ENCODE peak calls at places on chromosomes 5 and 9, in four cellular contexts. One of them, this sample, is unnamed. For H3K4me1 and H3K27me3, the result is how much of the 10 kb centered on the place peaks cover.

GRCh38 chr9:126916909-126917308 is 2.3 kb downstream of the RALGPS1 start:
- DNase-seq in CD8-positive, alpha-beta T cell: no peak
- DNase-seq in ovary: no peak
- DNase-seq in adipocyte: no peak
- DNase-seq in this sample: no peak

GRCh38 chr5:78768781-78769380 is 120.3 kb upstream of the LHFPL2 start:
- DNase-seq in CD8-positive, alpha-beta T cell: no peak
- DNase-seq in ovary: no peak
- DNase-seq in adipocyte: no peak
- DNase-seq in this sample: no peak

GRCh38 chr9:13942695-13943094 is 371.2 kb downstream of the NFIB start:
- DNase-seq in CD8-positive, alpha-beta T cell: no peak
- DNase-seq in ovary: no peak
- DNase-seq in adipocyte: peak
- DNase-seq in this sample: no peak

GRCh38 chr5:123670981-123671557 is 159.1 kb downstream of the CSNK1G3 start:
- DNase-seq in CD8-positive, alpha-beta T cell: no peak
- DNase-seq in ovary: peak
- DNase-seq in adipocyte: peak
- DNase-seq in this sample: no peak

GRCh38 chr5:88544131-88544530 is 275.5 kb upstream of the TMEM161B start:
- DNase-seq in CD8-positive, alpha-beta T cell: no peak
- DNase-seq in ovary: no peak
- DNase-seq in adipocyte: no peak
- DNase-seq in this sample: no peak

GRCh38 chr5:147619281-147619680 is 109.4 kb upstream of the DPYSL3 start:
- DNase-seq in CD8-positive, alpha-beta T cell: no peak
- DNase-seq in ovary: no peak
- DNase-seq in adipocyte: no peak
- DNase-seq in this sample: no peak

GRCh38 chr5:32059779-32060178 is 114.3 kb downstream of the GOLPH3 start:
- DNase-seq in CD8-positive, alpha-beta T cell: no peak
- DNase-seq in ovary: no peak
- DNase-seq in adipocyte: no peak
- DNase-seq in this sample: no peak

GRCh38 chr5:132233081-132233480 is 5.4 kb upstream of the P4HA2 start:
- DNase-seq in CD8-positive, alpha-beta T cell: no peak
- DNase-seq in ovary: no peak
- DNase-seq in adipocyte: no peak
- DNase-seq in this sample: no peak

GRCh38 chr5:108720416-108720815 is 27.3 kb upstream of the FER start:
- DNase-seq in CD8-positive, alpha-beta T cell: no peak
- DNase-seq in ovary: no peak
- DNase-seq in adipocyte: no peak
- DNase-seq in this sample: no peak

GRCh38 chr9:93096131-93096802 is at the start of gene CARD19:
- DNase-seq in CD8-positive, alpha-beta T cell: no peak
- DNase-seq in ovary: no peak
- DNase-seq in adipocyte: peak
- DNase-seq in this sample: peak

GRCh38 chr5:35736280-35736679 is 118.6 kb downstream of the SPEF2 start:
- DNase-seq in CD8-positive, alpha-beta T cell: no peak
- DNase-seq in ovary: no peak
- DNase-seq in adipocyte: no peak
- DNase-seq in this sample: no peak

GRCh38 chr9:18228101-18228500 is 245.9 kb upstream of the ADAMTSL1 start:
- DNase-seq in CD8-positive, alpha-beta T cell: no peak
- DNase-seq in ovary: no peak
- DNase-seq in adipocyte: no peak
- DNase-seq in this sample: no peak

GRCh38 chr5:120614512-120614911 is 150.4 kb downstream of the PRR16 start:
- DNase-seq in CD8-positive, alpha-beta T cell: no peak
- DNase-seq in ovary: no peak
- DNase-seq in adipocyte: peak
- DNase-seq in this sample: no peak

GRCh38 chr5:120609570-120609969 is 145.5 kb downstream of the PRR16 start:
- DNase-seq in CD8-positive, alpha-beta T cell: no peak
- DNase-seq in ovary: no peak
- DNase-seq in adipocyte: peak
- DNase-seq in this sample: no peak

GRCh38 chr5:120605325-120606079 is 141.4 kb downstream of the PRR16 start:
- DNase-seq in CD8-positive, alpha-beta T cell: no peak
- DNase-seq in ovary: no peak
- DNase-seq in adipocyte: peak
- DNase-seq in this sample: no peak

GRCh38 chr5:120613729-120614128 is 149.6 kb downstream of the PRR16 start:
- DNase-seq in CD8-positive, alpha-beta T cell: no peak
- DNase-seq in ovary: no peak
- DNase-seq in adipocyte: no peak
- DNase-seq in this sample: no peak

GRCh38 chr5:120610145-120610544 is 146.0 kb downstream of the PRR16 start:
- DNase-seq in CD8-positive, alpha-beta T cell: no peak
- DNase-seq in ovary: no peak
- DNase-seq in adipocyte: no peak
- DNase-seq in this sample: no peak
- H3K4me1 ChIP-seq in CD8-positive, alpha-beta T cell: under half
- H3K4me1 ChIP-seq in ovary: under half
- H3K4me1 ChIP-seq in adipocyte: half or more
- H3K4me1 ChIP-seq in this sample: under half

DNA sequence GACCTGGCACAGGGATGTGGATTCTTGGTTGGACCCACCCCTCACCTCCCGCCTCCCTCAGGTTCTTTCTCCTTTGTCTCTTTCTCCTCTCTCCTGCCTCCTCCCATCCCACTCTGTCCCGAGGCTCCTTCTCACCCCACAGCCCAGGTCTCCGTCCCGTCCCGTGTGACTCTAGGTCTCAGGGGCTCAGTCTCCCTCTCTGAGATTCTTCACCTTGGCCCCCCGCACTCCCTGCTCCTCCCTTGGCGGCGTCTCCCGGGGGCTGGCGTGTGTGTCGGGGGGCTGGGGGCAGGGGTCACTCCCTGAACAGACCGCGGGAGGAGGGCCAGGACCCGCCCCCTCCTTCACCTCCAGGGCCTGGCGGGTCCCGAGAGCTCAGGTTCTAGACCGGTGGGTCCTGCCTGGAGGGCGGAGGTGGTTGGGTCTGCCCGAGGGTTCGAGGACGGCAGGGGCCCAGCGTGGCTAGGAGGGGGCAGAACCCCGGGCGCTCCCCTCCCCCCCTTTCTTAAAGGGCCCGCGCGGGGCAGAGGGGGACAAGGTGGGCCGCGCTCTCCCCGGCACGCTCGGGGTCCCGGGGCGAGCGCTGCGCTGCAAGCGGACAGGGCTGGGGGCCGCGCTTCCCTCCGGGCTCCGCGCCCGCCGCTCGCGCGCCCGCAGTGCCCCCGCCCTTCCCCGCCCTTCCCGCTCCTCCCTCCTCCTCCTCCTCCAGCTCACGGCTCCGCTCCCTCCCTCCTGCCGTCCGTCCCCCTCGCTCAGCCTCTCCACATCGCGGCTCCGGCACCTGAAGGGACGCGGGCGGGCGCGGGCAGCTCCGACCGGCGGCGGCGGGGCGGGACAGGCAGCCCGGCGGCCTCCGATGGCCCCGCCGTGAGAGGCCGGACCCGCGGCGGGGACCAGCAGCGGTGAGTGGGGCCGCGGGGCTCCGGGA is at the start of gene PSD2:
- DNase-seq in CD8-positive, alpha-beta T cell: no peak
- DNase-seq in ovary: peak
- DNase-seq in adipocyte: peak
- DNase-seq in this sample: no peak
- H3K27me3 ChIP-seq in CD8-positive, alpha-beta T cell: under half
- H3K27me3 ChIP-seq in ovary: under half
- H3K27me3 ChIP-seq in adipocyte: under half
- H3K27me3 ChIP-seq in this sample: under half

GRCh38 chr5:151139015-151139414 is 18.6 kb downstream of the ANXA6 start:
- DNase-seq in CD8-positive, alpha-beta T cell: no peak
- DNase-seq in ovary: no peak
- DNase-seq in adipocyte: no peak
- DNase-seq in this sample: no peak

GRCh38 chr5:151140686-151141459 is 16.7 kb downstream of the ANXA6 start:
- DNase-seq in CD8-positive, alpha-beta T cell: no peak
- DNase-seq in ovary: no peak
- DNase-seq in adipocyte: no peak
- DNase-seq in this sample: no peak

GRCh38 chr5:151138114-151138513 is 19.5 kb downstream of the ANXA6 start:
- DNase-seq in CD8-positive, alpha-beta T cell: no peak
- DNase-seq in ovary: no peak
- DNase-seq in adipocyte: no peak
- DNase-seq in this sample: no peak

GRCh38 chr5:151141535-151141934 is 16.0 kb downstream of the ANXA6 start:
- DNase-seq in CD8-positive, alpha-beta T cell: no peak
- DNase-seq in ovary: peak
- DNase-seq in adipocyte: peak
- DNase-seq in this sample: no peak

GRCh38 chr5:151139646-151140045 is 17.9 kb downstream of the ANXA6 start:
- DNase-seq in CD8-positive, alpha-beta T cell: no peak
- DNase-seq in ovary: no peak
- DNase-seq in adipocyte: no peak
- DNase-seq in this sample: no peak
- H3K4me1 ChIP-seq in CD8-positive, alpha-beta T cell: half or more
- H3K4me1 ChIP-seq in ovary: under half
- H3K4me1 ChIP-seq in adipocyte: under half
- H3K4me1 ChIP-seq in this sample: half or more

GRCh38 chr5:73254634-73255033 is 81.6 kb downstream of the TMEM174 start:
- DNase-seq in CD8-positive, alpha-beta T cell: no peak
- DNase-seq in ovary: no peak
- DNase-seq in adipocyte: peak
- DNase-seq in this sample: no peak
- H3K27me3 ChIP-seq in CD8-positive, alpha-beta T cell: under half
- H3K27me3 ChIP-seq in ovary: under half
- H3K27me3 ChIP-seq in adipocyte: under half
- H3K27me3 ChIP-seq in this sample: under half

This sample was measured in CD4-positive, CD25-positive, alpha-beta regulatory T cell.